ENCODE peak calls at places on chromosomes 16 and 17, in four cellular contexts. Q is H1, C is K562, N is HepG2. X is an unnamed sample.

GRCh38 chr16:10609410-10609774 is 29.0 kb upstream of the EMP2 start:
- DNase-seq in Q (no peak), C (no peak), N (no peak), X (no peak)

GRCh38 chr16:75593825-75594820 is 27.9 kb downstream of the GABARAPL2 start:
- DNase-seq in Q (peak), C (peak), N (peak), X (peak)

GRCh38 chr16:69606985-69607384 is 41.2 kb downstream of the NFAT5 start:
- DNase-seq in Q (no peak), C (no peak), N (no peak), X (no peak)

GRCh38 chr16:88747588-88748301 is 37.3 kb downstream of the PIEZO1 start:
- DNase-seq in Q (peak), C (peak), N (peak), X (peak)

GRCh38 chr17:63116967-63117366 is 150.9 kb downstream of the TANC2 start:
- DNase-seq in Q (no peak), C (no peak), N (no peak), X (no peak)

GRCh38 chr17:79714129-79714528 is 16.6 kb upstream of the ENPP7 start:
- DNase-seq in Q (no peak), C (no peak), N (no peak), X (no peak)

GRCh38 chr17:65690626-65691310 is 129.3 kb upstream of the AXIN2 start:
- DNase-seq in Q (no peak), C (no peak), N (peak), X (no peak)

GRCh38 chr17:40561871-40562611 is 3.2 kb downstream of the CCR7 start:
- DNase-seq in Q (no peak), C (no peak), N (no peak), X (peak)

GRCh38 chr16:5905935-5906334 is 808.3 kb upstream of the EEF2KMT start:
- DNase-seq in Q (no peak), C (no peak), N (no peak), X (no peak)

GRCh38 chr16:89737341-89738071 is 16.2 kb downstream of the ZNF276 start:
- DNase-seq in Q (no peak), C (no peak), N (no peak), X (no peak)

GRCh38 chr17:82031303-82031884 is at the start of gene RAC3:
- DNase-seq in Q (no peak), C (peak), N (no peak), X (peak)

GRCh38 chr17:73135774-73136173 is 29.0 kb upstream of the SSTR2 start:
- DNase-seq in Q (no peak), C (no peak), N (no peak), X (no peak)

GRCh38 chr16:51465026-51465425 is 314.0 kb upstream of the SALL1 start:
- DNase-seq in Q (no peak), C (no peak), N (no peak), X (no peak)

GRCh38 chr17:77690271-77691161 is 268.0 kb upstream of the TNRC6C start:
- DNase-seq in Q (no peak), C (no peak), N (no peak), X (no peak)

GRCh38 chr17:15257316-15257925 is 7.7 kb downstream of the PMP22 start:
- DNase-seq in Q (peak), C (peak), N (peak), X (peak)

GRCh38 chr16:49216593-49216992 is 65.0 kb downstream of the CBLN1 start:
- DNase-seq in Q (no peak), C (no peak), N (no peak), X (peak)

GRCh38 chr17:67055811-67056745 is 11.7 kb downstream of the CACNG1 start:
- DNase-seq in Q (peak), C (no peak), N (no peak), X (no peak)

GRCh38 chr17:2700491-2701141 is 10.9 kb downstream of the CLUH start:
- DNase-seq in Q (no peak), C (no peak), N (no peak), X (peak)

GRCh38 chr17:49277638-49278037 is 47.1 kb upstream of the PHOSPHO1 start:
- DNase-seq in Q (no peak), C (no peak), N (no peak), X (no peak)

GRCh38 chr16:66549284-66550131 is at the start of gene TK2:
- DNase-seq in Q (peak), C (peak), N (peak), X (peak)

GRCh38 chr16:89261691-89262563 is 44.4 kb downstream of the ZNF778 start:
- DNase-seq in Q (no peak), C (no peak), N (peak), X (no peak)

GRCh38 chr17:63826468-63827001 is 696 bp upstream of the PSMC5 start:
- DNase-seq in Q (peak), C (peak), N (no peak), X (no peak)

GRCh38 chr17:81838753-81839255 is 4.0 kb upstream of the PPP1R27 start:
- DNase-seq in Q (no peak), C (no peak), N (no peak), X (no peak)

GRCh38 chr16:3021449-3022207 is 1.5 kb downstream of the TNFRSF12A start:
- DNase-seq in Q (peak), C (peak), N (peak), X (peak)

GRCh38 chr16:1767116-1767994 is 4.0 kb downstream of the NME3 start:
- DNase-seq in Q (no peak), C (no peak), N (no peak), X (no peak)

GRCh38 chr17:40320771-40321501 is 12.0 kb downstream of the RARA start:
- DNase-seq in Q (no peak), C (peak), N (no peak), X (no peak)

GRCh38 chr16:80938035-80938927 is 68.4 kb downstream of the CMC2 start:
- DNase-seq in Q (no peak), C (no peak), N (no peak), X (no peak)

GRCh38 chr16:69270395-69270794 is 40.8 kb upstream of the VPS4A start:
- DNase-seq in Q (no peak), C (no peak), N (no peak), X (no peak)

GRCh38 chr16:951660-952301 is 19.0 kb downstream of the LMF1 start:
- DNase-seq in Q (no peak), C (peak), N (no peak), X (no peak)

GRCh38 chr16:68257906-68258800 is 6.2 kb upstream of the SLC7A6 start:
- DNase-seq in Q (no peak), C (no peak), N (peak), X (no peak)

DNA sequence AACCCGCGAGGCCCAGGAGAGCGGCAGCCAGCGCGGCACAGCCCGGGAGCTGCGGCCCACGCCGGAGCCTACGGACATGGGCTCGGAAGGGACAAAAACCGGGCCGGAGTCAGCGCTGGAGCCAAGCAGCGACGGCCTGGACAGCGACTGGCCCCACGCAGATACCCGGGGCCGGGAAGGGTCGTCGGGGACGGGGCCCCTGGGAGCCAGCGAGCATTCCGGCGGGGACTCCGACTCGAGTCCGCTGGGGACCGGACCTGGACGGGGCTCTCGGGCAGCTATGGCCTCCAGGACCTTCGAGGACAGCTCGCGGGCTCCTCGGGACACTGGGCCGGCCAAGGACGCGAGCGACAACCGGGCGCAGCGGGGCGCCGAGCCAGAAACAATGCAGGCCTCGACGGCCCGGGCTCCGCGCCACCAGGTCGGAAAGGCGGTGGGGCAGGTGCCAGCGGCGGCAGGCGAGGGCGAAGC is 981 bp downstream of the MYO15B start:
- DNase-seq in Q (no peak), C (no peak), N (no peak), X (peak)
- TF ChIP-seq SP1 in Q (no peak), C (no peak), N (no peak), X (no peak)

GRCh38 chr16:30185141-30185682 is 1.8 kb downstream of the CORO1A start:
- DNase-seq in Q (peak), C (no peak), N (no peak), X (no peak)
- TF ChIP-seq JUN in Q (no peak), C (no peak), N (no peak), X (no peak)

DNA sequence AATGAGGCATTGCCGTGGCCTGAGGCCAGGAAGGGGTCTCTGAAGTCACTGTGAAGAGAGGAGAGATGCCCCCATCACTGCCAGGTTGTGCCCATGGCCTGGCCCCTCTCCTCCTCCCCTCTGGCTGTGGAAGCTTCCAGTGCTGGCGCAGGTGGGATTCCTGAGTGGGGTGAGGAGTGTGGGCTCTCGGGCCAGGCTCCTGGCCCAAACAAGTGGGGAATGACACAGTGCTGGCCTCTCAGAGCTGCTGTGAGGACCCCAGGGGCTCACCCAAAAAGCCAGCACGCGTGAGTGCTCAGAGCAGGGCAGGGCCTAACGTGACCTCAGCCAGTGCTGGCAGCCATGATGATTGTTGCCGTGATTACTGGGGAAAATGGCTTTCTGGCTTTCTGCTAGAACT is 53.5 kb upstream of the MTSS2 start:
- DNase-seq in Q (no peak), C (no peak), N (no peak), X (no peak)
- TF ChIP-seq SP1 in Q (no peak), C (no peak), N (no peak), X (no peak)

GRCh38 chr16:4116328-4117249 is at the start of gene ADCY9:
- DNase-seq in Q (peak), C (peak), N (peak), X (peak)

GRCh38 chr16:4115209-4115940 is 867 bp downstream of the ADCY9 start:
- DNase-seq in Q (peak), C (peak), N (no peak), X (peak)

GRCh38 chr16:4114257-4115208 is 1.7 kb downstream of the ADCY9 start:
- DNase-seq in Q (peak), C (no peak), N (no peak), X (peak)

GRCh38 chr16:4117250-4117578 is 972 bp upstream of the ADCY9 start:
- DNase-seq in Q (no peak), C (no peak), N (no peak), X (no peak)

GRCh38 chr16:4115941-4116327 is 308 bp downstream of the ADCY9 start:
- DNase-seq in Q (no peak), C (no peak), N (no peak), X (no peak)
- TF ChIP-seq JUN in Q (no peak), C (no peak), N (no peak), X (no peak)